ENCODE peak calls at places on chromosomes 16 and 17, in ten cellular contexts. Q is IMR-90; H is MCF 10A; P is tibial artery; G is A549; Y is Caki2; M is activated CD4-positive, CD25-positive, alpha-beta regulatory T cell; K is caudate nucleus; V is T-helper 17 cell; J is tibial nerve. N is an unnamed sample.

GRCh38 chr16:2250652-2251280 is 621 bp downstream of the ECI1 start:
- DNase-seq in Q (no peak), G (no peak), J (no peak), M (no peak), V (peak), K (no peak), H (peak), P (no peak), Y (peak), N (no peak)

GRCh38 chr17:36939059-36939943 is 2.0 kb downstream of the LHX1 start:
- DNase-seq in Q (no peak), P (no peak), V (no peak), G (no peak), M (no peak), H (no peak), K (no peak), J (no peak), Y (no peak), N (no peak)

GRCh38 chr17:8393470-8394231 is 4.0 kb downstream of the RNF222 start:
- DNase-seq in V (no peak), Y (no peak), G (no peak), K (no peak), J (no peak), M (no peak), P (peak), H (no peak), Q (peak), N (peak)

GRCh38 chr16:3364774-3365427 is 9.2 kb downstream of the OR2C1 start:
- DNase-seq in H (no peak), K (peak), J (peak), V (peak), Q (peak), Y (peak), P (peak), M (peak), G (peak), N (peak)

GRCh38 chr16:1002399-1003161 is 21.0 kb downstream of the SOX8 start:
- DNase-seq in J (no peak), G (peak), P (no peak), V (peak), Q (peak), M (peak), Y (peak), H (peak), K (peak), N (no peak)

GRCh38 chr17:48755346-48755745 is 26.8 kb upstream of the HOXB13 start:
- DNase-seq in P (no peak), J (no peak), V (no peak), Q (no peak), G (no peak), H (no peak), K (no peak), Y (no peak), M (no peak), N (no peak)

GRCh38 chr16:71542377-71542776 is 16.2 kb downstream of the CHST4 start:
- DNase-seq in H (peak), M (peak), V (peak), Y (no peak), G (peak), J (no peak), P (no peak), K (no peak), Q (peak), N (peak)

GRCh38 chr17:78940708-78941107 is 15.5 kb upstream of the TIMP2 start:
- DNase-seq in P (no peak), J (no peak), V (no peak), Y (no peak), Q (peak), K (no peak), H (no peak), G (no peak), M (no peak), N (no peak)

GRCh38 chr16:31108035-31108793 is at the start of gene BCKDK:
- DNase-seq in P (peak), G (peak), V (peak), Q (peak), M (peak), K (peak), H (peak), Y (peak), J (no peak), N (peak)

GRCh38 chr16:27685802-27686201 is 135.9 kb downstream of the KATNIP start:
- DNase-seq in H (no peak), P (no peak), Q (peak), K (no peak), Y (no peak), V (no peak), M (no peak), G (no peak), J (no peak), N (no peak)

GRCh38 chr17:79079421-79080200 is 5.0 kb downstream of the ENGASE start:
- DNase-seq in V (no peak), H (no peak), G (no peak), J (no peak), Y (no peak), P (no peak), K (no peak), M (no peak), Q (no peak), N (no peak)

GRCh38 chr16:4813251-4814003 is 11.0 kb upstream of the ROGDI start:
- DNase-seq in V (no peak), G (no peak), P (no peak), J (no peak), Y (no peak), K (no peak), H (no peak), M (no peak), Q (no peak), N (no peak)

GRCh38 chr17:49093131-49093530 is 39.4 kb upstream of the B4GALNT2 start:
- DNase-seq in P (no peak), M (no peak), J (no peak), H (peak), K (no peak), G (no peak), V (no peak), Q (no peak), Y (no peak), N (no peak)

GRCh38 chr16:62034236-62035114 is 1.8 kb downstream of the CDH8 start:
- DNase-seq in J (no peak), P (no peak), M (no peak), G (no peak), V (no peak), Y (no peak), K (peak), H (no peak), Q (no peak), N (peak)

GRCh38 chr16:30644334-30644830 is 6.4 kb upstream of the PRR14 start:
- DNase-seq in J (no peak), Y (no peak), M (no peak), H (no peak), K (no peak), Q (no peak), P (no peak), V (no peak), G (no peak), N (no peak)

GRCh38 chr16:88713568-88714419 is 7.5 kb downstream of the CTU2 start:
- DNase-seq in Y (no peak), Q (peak), K (no peak), M (no peak), P (no peak), J (no peak), G (no peak), V (no peak), H (no peak), N (no peak)

GRCh38 chr17:34620458-34620857 is 41.1 kb downstream of the TMEM132E start:
- DNase-seq in K (no peak), Y (no peak), G (no peak), V (no peak), Q (no peak), P (no peak), J (no peak), M (no peak), H (no peak), N (no peak)

GRCh38 chr16:13793788-13794461 is 126.0 kb upstream of the ERCC4 start:
- DNase-seq in M (no peak), K (no peak), G (no peak), V (no peak), Y (no peak), H (no peak), Q (no peak), P (peak), J (no peak), N (no peak)

GRCh38 chr16:14371778-14372431 is 258.2 kb downstream of the PARN start:
- DNase-seq in M (no peak), P (no peak), K (no peak), Y (no peak), V (no peak), G (no peak), H (no peak), Q (no peak), J (no peak), N (no peak)

GRCh38 chr17:82410014-82410716 is 8.0 kb upstream of the HEXD start:
- DNase-seq in J (no peak), M (no peak), P (no peak), G (no peak), V (no peak), Q (no peak), H (no peak), K (no peak), Y (no peak), N (no peak)

GRCh38 chr17:59753522-59754467 is 46.3 kb downstream of the VMP1 start:
- DNase-seq in V (peak), G (peak), Y (peak), P (no peak), J (no peak), H (peak), Q (peak), K (peak), M (no peak), N (no peak)

GRCh38 chr17:61635913-61636432 is 45.0 kb upstream of the NACA2 start:
- DNase-seq in J (no peak), Q (peak), Y (peak), K (peak), P (no peak), V (peak), G (no peak), M (no peak), H (peak), N (no peak)

GRCh38 chr16:76946879-76947278 is 244.1 kb upstream of the MON1B start:
- DNase-seq in K (peak), Q (peak), M (no peak), P (no peak), J (no peak), Y (peak), G (peak), H (peak), V (no peak), N (no peak)

GRCh38 chr17:916315-916714 is 63.3 kb downstream of the NXN start:
- DNase-seq in Q (no peak), P (no peak), M (no peak), K (no peak), H (no peak), V (no peak), G (no peak), J (no peak), Y (no peak), N (no peak)

GRCh38 chr16:4625617-4626159 is 1.1 kb downstream of the MGRN1 start:
- DNase-seq in V (no peak), H (no peak), Q (no peak), P (no peak), J (no peak), Y (peak), K (no peak), G (no peak), M (no peak), N (no peak)

GRCh38 chr16:17470871-17471744 is at the start of gene XYLT1:
- DNase-seq in P (peak), V (peak), H (peak), M (no peak), J (peak), Y (peak), G (peak), K (peak), Q (peak), N (peak)

GRCh38 chr17:8117980-8118768 is at the start of gene ALOXE3:
- DNase-seq in G (peak), V (no peak), Y (peak), H (peak), K (peak), P (no peak), Q (peak), M (no peak), J (no peak), N (peak)

GRCh38 chr16:70700101-70701020 is 14.5 kb upstream of the MTSS2 start:
- DNase-seq in M (no peak), G (no peak), Q (no peak), P (peak), H (no peak), Y (no peak), K (peak), V (no peak), J (no peak), N (no peak)

GRCh38 chr17:27494192-27495091 is 38.2 kb downstream of the KSR1 start:
- DNase-seq in Q (peak), J (peak), V (no peak), P (peak), Y (peak), G (peak), M (no peak), H (peak), K (peak), N (peak)

GRCh38 chr16:72923757-72924156 is 124.2 kb downstream of the ZFHX3 start:
- DNase-seq in J (no peak), V (no peak), G (no peak), Y (no peak), Q (no peak), M (no peak), H (no peak), K (no peak), P (no peak), N (no peak)

GRCh38 chr16:53465606-53466290 is 31.5 kb downstream of the RBL2 start:
- DNase-seq in Y (peak), H (peak), M (no peak), K (no peak), P (no peak), G (no peak), Q (peak), V (no peak), J (no peak), N (no peak)

GRCh38 chr17:29835438-29836351 is 94.3 kb downstream of the SSH2 start:
- DNase-seq in Y (peak), Q (peak), M (no peak), J (no peak), P (no peak), V (no peak), K (no peak), G (no peak), H (no peak), N (no peak)

GRCh38 chr17:54009502-54009901 is 186.8 kb downstream of the KIF2B start:
- DNase-seq in V (no peak), P (no peak), Q (no peak), Y (no peak), G (no peak), M (no peak), H (no peak), J (no peak), K (no peak), N (no peak)

GRCh38 chr16:28212532-28212873 is 738 bp upstream of the XPO6 start:
- DNase-seq in V (no peak), G (no peak), Q (peak), Y (no peak), M (no peak), P (no peak), J (no peak), K (peak), H (peak), N (no peak)

GRCh38 chr17:77507116-77507885 is 366.5 kb downstream of the SEC14L1 start:
- DNase-seq in V (no peak), G (no peak), Y (no peak), K (no peak), J (no peak), Q (no peak), M (no peak), P (peak), H (no peak), N (no peak)

GRCh38 chr17:22694362-22695227 is 1002.3 kb downstream of the KCNJ18 start:
- DNase-seq in J (no peak), Y (no peak), H (no peak), K (no peak), V (no peak), Q (no peak), P (no peak), M (no peak), G (no peak), N (no peak)

GRCh38 chr16:21159281-21159951 is 942 bp downstream of the LDAF1 start:
- DNase-seq in V (no peak), H (peak), M (no peak), K (no peak), Q (no peak), Y (peak), P (peak), J (no peak), G (no peak), N (peak)

GRCh38 chr16:67163903-67164558 is 514 bp upstream of the HSF4 start:
- DNase-seq in G (no peak), P (no peak), H (no peak), K (no peak), Q (no peak), M (no peak), V (no peak), J (no peak), Y (no peak), N (peak)

GRCh38 chr16:3771513-3771912 is 54.2 kb upstream of the TRAP1 start:
- DNase-seq in P (no peak), K (no peak), H (peak), G (peak), M (no peak), V (no peak), Y (no peak), J (no peak), Q (no peak), N (no peak)